ENCODE peak calls at places on chromosomes 1 and 21, in six cellular contexts. One of them, this sample, is unnamed.

GRCh38 chr21:42312626-42313104 is 2.5 kb downstream of the TFF3 start:
- DNase-seq in neuronal stem cell: no peak
- DNase-seq in H1: peak; percentile 37
- DNase-seq in H9: no peak
- DNase-seq in IMR-90: no peak
- DNase-seq in mesenchymal stem cell: no peak
- DNase-seq in this sample: no peak

GRCh38 chr1:161298116-161298515 is 11.7 kb downstream of the MPZ start:
- DNase-seq in neuronal stem cell: no peak
- DNase-seq in H1: no peak
- DNase-seq in H9: no peak
- DNase-seq in IMR-90: no peak
- DNase-seq in mesenchymal stem cell: no peak
- DNase-seq in this sample: no peak

GRCh38 chr1:230375795-230376194 is 50.3 kb downstream of the PGBD5 start:
- DNase-seq in neuronal stem cell: no peak
- DNase-seq in H1: no peak
- DNase-seq in H9: no peak
- DNase-seq in IMR-90: no peak
- DNase-seq in mesenchymal stem cell: no peak
- DNase-seq in this sample: no peak

GRCh38 chr1:28518745-28519341 is 13.0 kb downstream of the RCC1 start:
- DNase-seq in neuronal stem cell: no peak
- DNase-seq in H1: peak; percentile 76
- DNase-seq in H9: no peak
- DNase-seq in IMR-90: no peak
- DNase-seq in mesenchymal stem cell: peak; percentile 36
- DNase-seq in this sample: no peak

GRCh38 chr1:227424159-227424680 is 105.9 kb upstream of the CDC42BPA start:
- DNase-seq in neuronal stem cell: no peak
- DNase-seq in H1: no peak
- DNase-seq in H9: no peak
- DNase-seq in IMR-90: peak; percentile 60
- DNase-seq in mesenchymal stem cell: peak; percentile 40
- DNase-seq in this sample: no peak

GRCh38 chr1:65509912-65510680 is 89.6 kb downstream of the LEPR start:
- DNase-seq in neuronal stem cell: no peak
- DNase-seq in H1: no peak
- DNase-seq in H9: no peak
- DNase-seq in IMR-90: peak; percentile 82
- DNase-seq in mesenchymal stem cell: peak; percentile 87
- DNase-seq in this sample: no peak

GRCh38 chr1:41783189-41783639 is 135.5 kb downstream of the HIVEP3 start:
- DNase-seq in neuronal stem cell: no peak
- DNase-seq in H1: no peak
- DNase-seq in H9: no peak
- DNase-seq in IMR-90: peak; percentile 85
- DNase-seq in mesenchymal stem cell: peak; percentile 74
- DNase-seq in this sample: no peak

GRCh38 chr1:25695066-25695990 is 78.7 kb downstream of the MAN1C1 start:
- DNase-seq in neuronal stem cell: no peak
- DNase-seq in H1: no peak
- DNase-seq in H9: peak; percentile 75
- DNase-seq in IMR-90: peak; percentile 99
- DNase-seq in mesenchymal stem cell: peak; percentile 99
- DNase-seq in this sample: peak; percentile 82

GRCh38 chr1:95084317-95085176 is 11.8 kb upstream of the ALG14 start:
- DNase-seq in neuronal stem cell: no peak
- DNase-seq in H1: peak; percentile 53
- DNase-seq in H9: peak; percentile 49
- DNase-seq in IMR-90: peak; percentile 21
- DNase-seq in mesenchymal stem cell: peak; percentile 28
- DNase-seq in this sample: no peak

GRCh38 chr1:60055336-60055735 is 18.2 kb downstream of the C1orf87 start:
- DNase-seq in neuronal stem cell: no peak
- DNase-seq in H1: no peak
- DNase-seq in H9: no peak
- DNase-seq in IMR-90: peak; percentile 1
- DNase-seq in mesenchymal stem cell: peak; percentile 6
- DNase-seq in this sample: no peak

GRCh38 chr1:89987170-89987819 is 7.6 kb upstream of the ZNF326 start:
- DNase-seq in neuronal stem cell: peak; percentile 43
- DNase-seq in H1: no peak
- DNase-seq in H9: peak; percentile 45
- DNase-seq in IMR-90: peak; percentile 80
- DNase-seq in mesenchymal stem cell: peak; percentile 79
- DNase-seq in this sample: peak; percentile 90

GRCh38 chr1:20319456-20319855 is 28.8 kb downstream of the VWA5B1 start:
- DNase-seq in neuronal stem cell: no peak
- DNase-seq in H1: no peak
- DNase-seq in H9: no peak
- DNase-seq in IMR-90: no peak
- DNase-seq in mesenchymal stem cell: no peak
- DNase-seq in this sample: no peak

GRCh38 chr1:27306071-27306470 is 15.9 kb upstream of the TMEM222 start:
- DNase-seq in neuronal stem cell: no peak
- DNase-seq in H1: no peak
- DNase-seq in H9: no peak
- DNase-seq in IMR-90: no peak
- DNase-seq in mesenchymal stem cell: no peak
- DNase-seq in this sample: no peak

GRCh38 chr1:215523906-215524305 is 43.2 kb upstream of the KCTD3 start:
- DNase-seq in neuronal stem cell: no peak
- DNase-seq in H1: no peak
- DNase-seq in H9: no peak
- DNase-seq in IMR-90: peak; percentile 45
- DNase-seq in mesenchymal stem cell: peak; percentile 69
- DNase-seq in this sample: no peak

GRCh38 chr1:214541206-214541605 is 10.2 kb downstream of the PTPN14 start:
- DNase-seq in neuronal stem cell: no peak
- DNase-seq in H1: no peak
- DNase-seq in H9: no peak
- DNase-seq in IMR-90: no peak
- DNase-seq in mesenchymal stem cell: no peak
- DNase-seq in this sample: no peak

GRCh38 chr1:25948641-25949040 is 42.4 kb upstream of the STMN1 start:
- DNase-seq in neuronal stem cell: no peak
- DNase-seq in H1: no peak
- DNase-seq in H9: no peak
- DNase-seq in IMR-90: no peak
- DNase-seq in mesenchymal stem cell: no peak
- DNase-seq in this sample: peak; percentile 87

GRCh38 chr1:244545511-244545910 is 84.4 kb downstream of the CATSPERE start:
- DNase-seq in neuronal stem cell: no peak
- DNase-seq in H1: no peak
- DNase-seq in H9: no peak
- DNase-seq in IMR-90: no peak
- DNase-seq in mesenchymal stem cell: no peak
- DNase-seq in this sample: no peak

GRCh38 chr1:15965228-15965767 is 10.6 kb downstream of the ZBTB17 start:
- DNase-seq in neuronal stem cell: no peak
- DNase-seq in H1: no peak
- DNase-seq in H9: no peak
- DNase-seq in IMR-90: peak; percentile 79
- DNase-seq in mesenchymal stem cell: peak; percentile 63
- DNase-seq in this sample: no peak

GRCh38 chr1:30286241-30286983 is 437.0 kb downstream of the MATN1 start:
- DNase-seq in neuronal stem cell: no peak
- DNase-seq in H1: peak; percentile 42
- DNase-seq in H9: no peak
- DNase-seq in IMR-90: no peak
- DNase-seq in mesenchymal stem cell: no peak
- DNase-seq in this sample: no peak

GRCh38 chr1:233459968-233460367 is 132.4 kb downstream of the MAP3K21 start:
- DNase-seq in neuronal stem cell: no peak
- DNase-seq in H1: no peak
- DNase-seq in H9: no peak
- DNase-seq in IMR-90: no peak
- DNase-seq in mesenchymal stem cell: no peak
- DNase-seq in this sample: no peak

GRCh38 chr1:36829951-36830350 is 204.4 kb downstream of the GRIK3 start:
- DNase-seq in neuronal stem cell: no peak
- DNase-seq in H1: no peak
- DNase-seq in H9: no peak
- DNase-seq in IMR-90: no peak
- DNase-seq in mesenchymal stem cell: no peak
- DNase-seq in this sample: no peak

GRCh38 chr1:37940299-37940947 is 6.4 kb downstream of the INPP5B start:
- DNase-seq in neuronal stem cell: no peak
- DNase-seq in H1: no peak
- DNase-seq in H9: no peak
- DNase-seq in IMR-90: no peak
- DNase-seq in mesenchymal stem cell: no peak
- DNase-seq in this sample: no peak

GRCh38 chr1:32518976-32519375 is 20.3 kb upstream of the ZBTB8A start:
- DNase-seq in neuronal stem cell: no peak
- DNase-seq in H1: no peak
- DNase-seq in H9: no peak
- DNase-seq in IMR-90: no peak
- DNase-seq in mesenchymal stem cell: no peak
- DNase-seq in this sample: peak; percentile 77

GRCh38 chr1:237342730-237343129 is 300.7 kb downstream of the RYR2 start:
- DNase-seq in neuronal stem cell: no peak
- DNase-seq in H1: no peak
- DNase-seq in H9: no peak
- DNase-seq in IMR-90: no peak
- DNase-seq in mesenchymal stem cell: no peak
- DNase-seq in this sample: no peak

GRCh38 chr1:24586970-24587820 is 31.3 kb downstream of the NCMAP start:
- DNase-seq in neuronal stem cell: peak; percentile 31
- DNase-seq in H1: no peak
- DNase-seq in H9: no peak
- DNase-seq in IMR-90: peak; percentile 63
- DNase-seq in mesenchymal stem cell: peak; percentile 66
- DNase-seq in this sample: peak; percentile 82

GRCh38 chr1:45667321-45668111 is 18.8 kb downstream of the GPBP1L1 start:
- DNase-seq in neuronal stem cell: no peak
- DNase-seq in H1: no peak
- DNase-seq in H9: no peak
- DNase-seq in IMR-90: no peak
- DNase-seq in mesenchymal stem cell: no peak
- DNase-seq in this sample: no peak

GRCh38 chr1:115448282-115449044 is 110.4 kb upstream of the NGF start:
- DNase-seq in neuronal stem cell: no peak
- DNase-seq in H1: no peak
- DNase-seq in H9: no peak
- DNase-seq in IMR-90: no peak
- DNase-seq in mesenchymal stem cell: no peak
- DNase-seq in this sample: no peak

GRCh38 chr1:68551459-68551858 is 54.6 kb upstream of the DEPDC1 start:
- DNase-seq in neuronal stem cell: no peak
- DNase-seq in H1: no peak
- DNase-seq in H9: no peak
- DNase-seq in IMR-90: no peak
- DNase-seq in mesenchymal stem cell: no peak
- DNase-seq in this sample: no peak

GRCh38 chr1:96804649-96805048 is 83.1 kb downstream of the PTBP2 start:
- DNase-seq in neuronal stem cell: no peak
- DNase-seq in H1: no peak
- DNase-seq in H9: no peak
- DNase-seq in IMR-90: no peak
- DNase-seq in mesenchymal stem cell: no peak
- DNase-seq in this sample: no peak

GRCh38 chr21:37183749-37184148 is 83.4 kb downstream of the VPS26C start:
- DNase-seq in neuronal stem cell: no peak
- DNase-seq in H1: no peak
- DNase-seq in H9: no peak
- DNase-seq in IMR-90: no peak
- DNase-seq in mesenchymal stem cell: no peak
- DNase-seq in this sample: no peak

GRCh38 chr21:29661672-29662442 is 277.9 kb downstream of the GRIK1 start:
- DNase-seq in neuronal stem cell: no peak
- DNase-seq in H1: no peak
- DNase-seq in H9: no peak
- DNase-seq in IMR-90: no peak
- DNase-seq in mesenchymal stem cell: no peak
- DNase-seq in this sample: no peak
- H3K23ac ChIP-seq in neuronal stem cell: no peak overlapping the region
- H3K23ac ChIP-seq in H1: no peak overlapping the region
- H3K23ac ChIP-seq in H9: no peak overlapping the region
- H3K23ac ChIP-seq in IMR-90: no peak overlapping the region
- H3K23ac ChIP-seq in mesenchymal stem cell: no peak overlapping the region
- H3K23ac ChIP-seq in this sample: no peak overlapping the region

GRCh38 chr1:152699746-152700145 is 1.6 kb downstream of the LCE2A start:
- DNase-seq in neuronal stem cell: no peak
- DNase-seq in H1: no peak
- DNase-seq in H9: no peak
- DNase-seq in IMR-90: no peak
- DNase-seq in mesenchymal stem cell: no peak
- DNase-seq in this sample: peak; percentile 49

GRCh38 chr1:152697701-152698600 is at the start of gene LCE2A:
- DNase-seq in neuronal stem cell: no peak
- DNase-seq in H1: no peak
- DNase-seq in H9: no peak
- DNase-seq in IMR-90: no peak
- DNase-seq in mesenchymal stem cell: no peak
- DNase-seq in this sample: peak; percentile 46
- H4K91ac ChIP-seq in neuronal stem cell: no peak within 1 kb of the TSS
- H4K91ac ChIP-seq in H1: no peak within 1 kb of the TSS
- H4K91ac ChIP-seq in H9: no peak within 1 kb of the TSS
- H4K91ac ChIP-seq in IMR-90: no peak within 1 kb of the TSS
- H4K91ac ChIP-seq in mesenchymal stem cell: no peak within 1 kb of the TSS
- H4K91ac ChIP-seq in this sample: no peak within 1 kb of the TSS

GRCh38 chr1:224503161-224504118 is 68.8 kb upstream of the WDR26 start:
- DNase-seq in neuronal stem cell: peak; percentile 60
- DNase-seq in H1: peak; percentile 82
- DNase-seq in H9: peak; percentile 85
- DNase-seq in IMR-90: peak; percentile 80
- DNase-seq in mesenchymal stem cell: peak; percentile 90
- DNase-seq in this sample: peak; percentile 40

GRCh38 chr1:224501836-224502235 is 67.2 kb upstream of the WDR26 start:
- DNase-seq in neuronal stem cell: no peak
- DNase-seq in H1: no peak
- DNase-seq in H9: no peak
- DNase-seq in IMR-90: no peak
- DNase-seq in mesenchymal stem cell: no peak
- DNase-seq in this sample: no peak

GRCh38 chr1:224500802-224501201 is 66.2 kb upstream of the WDR26 start:
- DNase-seq in neuronal stem cell: no peak
- DNase-seq in H1: no peak
- DNase-seq in H9: no peak
- DNase-seq in IMR-90: no peak
- DNase-seq in mesenchymal stem cell: no peak
- DNase-seq in this sample: no peak

GRCh38 chr1:224504642-224505041 is 70.0 kb upstream of the WDR26 start:
- DNase-seq in neuronal stem cell: no peak
- DNase-seq in H1: no peak
- DNase-seq in H9: no peak
- DNase-seq in IMR-90: no peak
- DNase-seq in mesenchymal stem cell: no peak
- DNase-seq in this sample: no peak

GRCh38 chr1:224502459-224503160 is 68.0 kb upstream of the WDR26 start:
- DNase-seq in neuronal stem cell: peak; percentile 48
- DNase-seq in H1: no peak
- DNase-seq in H9: no peak
- DNase-seq in IMR-90: no peak
- DNase-seq in mesenchymal stem cell: peak; percentile 50
- DNase-seq in this sample: no peak
- H2AFZ ChIP-seq in neuronal stem cell: peak overlapping the region; percentile 86
- H2AFZ ChIP-seq in H1: peak overlapping the region; percentile 67
- H2AFZ ChIP-seq in H9: no peak overlapping the region
- H2AFZ ChIP-seq in IMR-90: peak overlapping the region; percentile 89
- H2AFZ ChIP-seq in mesenchymal stem cell: peak overlapping the region; percentile 54
- H2AFZ ChIP-seq in this sample: peak overlapping the region; percentile 8

GRCh38 chr21:32726742-32727477 is 903 bp downstream of the SYNJ1 start:
- DNase-seq in neuronal stem cell: peak; percentile 30
- DNase-seq in H1: no peak
- DNase-seq in H9: no peak
- DNase-seq in IMR-90: peak; percentile 18
- DNase-seq in mesenchymal stem cell: peak; percentile 47
- DNase-seq in this sample: peak; percentile 20
- H3K23ac ChIP-seq in neuronal stem cell: no peak overlapping the region
- H3K23ac ChIP-seq in H1: no peak overlapping the region
- H3K23ac ChIP-seq in H9: no peak overlapping the region
- H3K23ac ChIP-seq in IMR-90: peak overlapping the region; percentile 79
- H3K23ac ChIP-seq in mesenchymal stem cell: no peak overlapping the region
- H3K23ac ChIP-seq in this sample: no peak overlapping the region